ENCODE peak calls at places on chromosomes 4 and X, in nine cellular contexts. B, X, K, L, I, U, T, S and R are unnamed samples.

GRCh38 chr4:89489338-89489771 is 181.8 kb upstream of the GPRIN3 start:
- DNase-seq in B (no peak), X (no peak), K (no peak), L (no peak), I (no peak), U (no peak), T (no peak), S (no peak), R (no peak)

GRCh38 chr4:80767944-80768343 is 262.6 kb upstream of the BMP3 start:
- DNase-seq in B (no peak), X (no peak), K (no peak), L (no peak), I (no peak), U (no peak), T (no peak), S (no peak), R (no peak)

GRCh38 chrX:24682739-24683432 is 10.8 kb upstream of the POLA1 start:
- DNase-seq in B (no peak), X (no peak), K (no peak), L (no peak), I (no peak), U (no peak), T (no peak), S (no peak), R (no peak)

GRCh38 chr4:171880136-171880535 is 66.9 kb downstream of the GALNTL6 start:
- DNase-seq in B (no peak), X (no peak), K (no peak), L (no peak), I (no peak), U (no peak), T (no peak), S (no peak), R (no peak)

GRCh38 chr4:141654098-141654497 is 17.7 kb downstream of the IL15 start:
- DNase-seq in B (no peak), X (no peak), K (no peak), L (no peak), I (peak), U (no peak), T (no peak), S (no peak), R (no peak)

GRCh38 chr4:150572704-150573504 is 9.0 kb upstream of the MAB21L2 start:
- DNase-seq in B (no peak), X (no peak), K (peak), L (no peak), I (no peak), U (no peak), T (no peak), S (no peak), R (no peak)

GRCh38 chr4:127782025-127782274 is 172 bp upstream of the HSPA4L start:
- DNase-seq in B (peak), X (no peak), K (peak), L (peak), I (peak), U (no peak), T (peak), S (no peak), R (peak)

GRCh38 chr4:113260671-113261070 is 211.2 kb downstream of the ANK2 start:
- DNase-seq in B (no peak), X (no peak), K (no peak), L (no peak), I (no peak), U (no peak), T (no peak), S (no peak), R (no peak)

GRCh38 chrX:54481751-54482150 is 14.3 kb downstream of the FGD1 start:
- DNase-seq in B (no peak), X (no peak), K (peak), L (no peak), I (no peak), U (no peak), T (no peak), S (no peak), R (no peak)

GRCh38 chrX:97021680-97022079 is 138.0 kb downstream of the RPA4 start:
- DNase-seq in B (no peak), X (no peak), K (no peak), L (no peak), I (no peak), U (no peak), T (no peak), S (no peak), R (no peak)

GRCh38 chrX:8319359-8319758 is 145.3 kb upstream of the VCX3B start:
- DNase-seq in B (no peak), X (no peak), K (no peak), L (no peak), I (no peak), U (no peak), T (no peak), S (no peak), R (no peak)

GRCh38 chrX:98501441-98501840 is 1617.7 kb downstream of the RPA4 start:
- DNase-seq in B (no peak), X (no peak), K (no peak), L (no peak), I (no peak), U (no peak), T (no peak), S (no peak), R (no peak)

GRCh38 chr4:102535398-102536082 is 34.4 kb downstream of the NFKB1 start:
- DNase-seq in B (no peak), X (no peak), K (no peak), L (no peak), I (no peak), U (no peak), T (no peak), S (no peak), R (no peak)

GRCh38 chr4:77040265-77040664 is 35.5 kb downstream of the CCNI start:
- DNase-seq in B (no peak), X (no peak), K (no peak), L (no peak), I (no peak), U (no peak), T (no peak), S (no peak), R (no peak)
- TF ChIP-seq POLR2AphosphoS5 in B (no peak), X (no peak), K (no peak), L (no peak), I (no peak), U (no peak), T (no peak), S (no peak), R (no peak)

GRCh38 chrX:103846395-103846794 is 14.3 kb upstream of the RAB9B start:
- DNase-seq in B (no peak), X (no peak), K (no peak), L (no peak), I (no peak), U (no peak), T (no peak), S (no peak), R (no peak)
- TF ChIP-seq POLR2AphosphoS5 in B (no peak), X (no peak), K (no peak), L (no peak), I (no peak), U (no peak), T (no peak), S (no peak), R (no peak)

DNA sequence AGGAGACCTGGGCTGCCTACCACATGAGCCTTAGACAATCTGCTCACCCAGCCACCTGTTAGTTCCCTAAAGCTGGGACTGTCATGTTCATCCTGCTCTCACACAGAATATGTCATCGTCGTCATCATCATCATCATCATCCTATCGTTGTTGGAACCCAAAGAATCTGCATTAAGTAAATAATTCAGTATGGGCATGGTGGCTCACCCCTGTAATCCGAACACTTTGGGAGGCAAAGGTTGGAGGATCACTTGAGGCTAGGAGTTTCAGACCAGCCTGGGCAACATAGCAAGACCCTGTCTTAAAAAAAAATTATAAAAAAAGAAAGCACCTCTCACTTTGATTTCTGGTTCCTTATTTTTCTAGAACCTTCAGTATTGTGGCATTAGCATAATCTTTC is 6.4 kb downstream of the ENOPH1 start:
- DNase-seq in B (no peak), X (no peak), K (no peak), L (no peak), I (no peak), U (no peak), T (no peak), S (no peak), R (no peak)
- TF ChIP-seq POLR2AphosphoS5 in B (no peak), X (no peak), K (no peak), L (no peak), I (no peak), U (no peak), T (no peak), S (no peak), R (no peak)

DNA sequence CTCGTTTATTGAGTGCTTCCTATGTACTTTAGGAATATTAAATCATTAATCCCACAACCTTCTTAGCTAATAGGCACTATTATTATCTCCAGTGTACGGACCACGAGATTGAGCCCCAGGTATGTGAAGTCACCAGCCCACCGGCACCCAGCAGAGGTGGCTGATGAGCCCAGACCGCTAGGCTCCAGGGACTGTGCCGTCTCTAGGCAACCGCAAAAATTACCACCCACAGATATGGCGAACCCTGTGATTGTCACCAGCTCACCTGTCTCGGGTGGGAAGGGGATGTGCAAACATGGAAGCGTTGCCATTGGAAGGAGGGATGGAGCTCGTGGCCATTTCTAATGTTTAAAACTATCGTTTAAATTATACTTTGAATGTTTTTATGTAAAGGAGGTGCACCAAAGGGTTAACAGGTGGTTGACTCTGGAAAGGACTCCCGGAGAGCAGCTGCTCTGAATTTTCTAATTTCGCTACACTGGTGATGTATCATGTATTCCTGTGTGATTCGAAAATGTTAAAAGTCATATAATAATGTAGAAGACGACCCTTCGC is 21.0 kb upstream of the JAKMIP1 start:
- DNase-seq in B (no peak), X (no peak), K (no peak), L (no peak), I (no peak), U (no peak), T (peak), S (peak), R (no peak)
- TF ChIP-seq POLR2AphosphoS5 in B (no peak), X (no peak), K (no peak), L (no peak), I (no peak), U (no peak), T (no peak), S (no peak), R (no peak)

DNA sequence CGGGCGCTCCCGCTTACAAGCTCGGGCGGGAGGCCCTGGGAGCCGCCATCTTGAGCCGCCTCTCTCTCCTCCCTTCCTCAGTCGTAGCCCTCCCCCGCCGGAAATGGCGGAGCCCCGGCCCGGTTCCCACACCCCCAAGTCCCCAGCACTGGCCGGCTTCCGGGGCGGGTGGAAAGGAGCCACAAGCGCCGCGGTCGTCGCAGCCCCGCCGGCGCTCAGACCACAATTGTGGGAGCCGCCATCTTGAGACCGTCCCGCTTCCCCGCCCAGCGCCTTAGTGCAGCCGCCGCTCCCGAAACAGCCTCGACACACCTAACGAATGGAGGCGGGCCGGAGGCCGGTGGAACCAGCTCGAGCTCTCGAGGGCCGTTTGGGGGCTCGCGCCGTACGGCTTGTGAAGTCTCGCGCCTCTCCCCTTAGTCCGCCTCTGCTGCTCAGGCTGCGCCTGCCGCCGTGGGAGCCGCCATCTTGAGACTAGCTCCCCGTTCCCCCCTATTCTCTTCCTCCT is 440 bp downstream of the HCFC1 start:
- DNase-seq in B (peak), X (no peak), K (peak), L (peak), I (peak), U (peak), T (peak), S (peak), R (peak)
- TF ChIP-seq POLR2AphosphoS5 in B (no peak), X (no peak), K (peak), L (no peak), I (peak), U (no peak), T (peak), S (peak), R (peak)

GRCh38 chr4:38834570-38834969 is 22.0 kb downstream of the TLR6 start:
- DNase-seq in B (no peak), X (no peak), K (no peak), L (no peak), I (no peak), U (no peak), T (no peak), S (no peak), R (no peak)

GRCh38 chr4:38842998-38843397 is 13.6 kb downstream of the TLR6 start:
- DNase-seq in B (no peak), X (no peak), K (no peak), L (no peak), I (no peak), U (no peak), T (no peak), S (no peak), R (no peak)

GRCh38 chr4:38837334-38837733 is 19.3 kb downstream of the TLR6 start:
- DNase-seq in B (no peak), X (no peak), K (no peak), L (no peak), I (no peak), U (no peak), T (no peak), S (no peak), R (no peak)

GRCh38 chr4:38832624-38833528 is 23.7 kb downstream of the TLR6 start:
- DNase-seq in B (no peak), X (no peak), K (no peak), L (no peak), I (no peak), U (no peak), T (no peak), S (no peak), R (no peak)

DNA sequence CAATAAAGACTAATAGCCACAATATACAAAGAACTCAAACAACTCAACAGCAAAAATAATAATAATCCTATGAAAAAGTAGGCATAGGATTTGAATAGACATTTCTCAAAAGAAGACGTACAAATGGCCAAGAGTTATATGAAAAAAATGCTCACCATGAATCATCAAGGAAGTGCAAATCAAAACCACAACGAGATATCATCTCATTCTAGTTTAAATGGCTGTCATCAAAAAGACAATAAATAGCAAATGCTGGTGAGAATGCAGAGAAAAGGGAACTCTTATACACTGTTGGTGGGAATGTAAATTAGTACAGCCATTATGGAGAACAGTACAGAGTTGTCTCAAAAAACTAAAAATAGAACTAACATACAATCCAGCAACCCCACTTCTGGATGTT is 18.8 kb downstream of the TLR6 start:
- DNase-seq in B (no peak), X (no peak), K (no peak), L (no peak), I (no peak), U (no peak), T (no peak), S (no peak), R (no peak)
- TF ChIP-seq POLR2AphosphoS5 in B (no peak), X (no peak), K (no peak), L (no peak), I (no peak), U (no peak), T (no peak), S (no peak), R (no peak)

GRCh38 chr4:68373513-68373912 is 23.6 kb upstream of the YTHDC1 start:
- DNase-seq in B (peak), X (no peak), K (no peak), L (no peak), I (peak), U (peak), T (peak), S (peak), R (peak)
- TF ChIP-seq POLR2AphosphoS5 in B (no peak), X (no peak), K (no peak), L (no peak), I (no peak), U (no peak), T (no peak), S (peak), R (peak)